ENCODE peak calls at places on chromosome 1, in nine cellular contexts. M is HEK293T, B is activated T-helper 1 cell treated with Interleukin-2 at 50 U/mL for 16 hours, I is HFF-Myc, D is upper lobe of right lung, R is A172, E is NCI-H2081, O is SW 1271, S is NCI-H524 treated with DMSO at 0.1 percent for 48 hours. L is an unnamed sample.

GRCh38 chr1:208834346-208835081 is 590.3 kb upstream of the PLXNA2 start:
- DNase-seq in M (no peak), B (no peak), I (no peak), D (no peak), R (no peak), E (peak), O (no peak), S (no peak), L (no peak)

GRCh38 chr1:205301842-205302588 is 19.5 kb downstream of the NUAK2 start:
- DNase-seq in M (no peak), B (no peak), I (no peak), D (no peak), R (peak), E (no peak), O (no peak), S (no peak), L (no peak)

GRCh38 chr1:248596615-248597014 is 885 bp downstream of the OR2T10 start:
- DNase-seq in M (no peak), B (no peak), I (no peak), D (no peak), R (peak), E (no peak), O (no peak), S (no peak), L (no peak)

GRCh38 chr1:228316589-228317387 is 89.8 kb downstream of the TRIM11 start:
- DNase-seq in M (no peak), B (no peak), I (no peak), D (peak), R (no peak), E (no peak), O (no peak), S (no peak), L (no peak)

GRCh38 chr1:6476483-6476882 is 10.5 kb upstream of the TNFRSF25 start:
- DNase-seq in M (no peak), B (no peak), I (no peak), D (no peak), R (no peak), E (no peak), O (no peak), S (no peak), L (no peak)

GRCh38 chr1:111302374-111302773 is 11.7 kb downstream of the CHIA start:
- DNase-seq in M (no peak), B (no peak), I (no peak), D (no peak), R (no peak), E (no peak), O (no peak), S (no peak), L (no peak)

GRCh38 chr1:81846630-81847029 is 45.9 kb downstream of the ADGRL2 start:
- DNase-seq in M (no peak), B (no peak), I (no peak), D (no peak), R (no peak), E (no peak), O (no peak), S (no peak), L (no peak)

GRCh38 chr1:63319069-63320023 is 3.0 kb upstream of the FOXD3 start:
- DNase-seq in M (no peak), B (no peak), I (no peak), D (no peak), R (no peak), E (no peak), O (no peak), S (no peak), L (no peak)

GRCh38 chr1:27831568-27832410 is 1.2 kb downstream of the PPP1R8 start:
- DNase-seq in M (no peak), B (no peak), I (no peak), D (no peak), R (no peak), E (no peak), O (no peak), S (no peak), L (no peak)

GRCh38 chr1:239418683-239419082 is 32.3 kb downstream of the CHRM3 start:
- DNase-seq in M (no peak), B (no peak), I (no peak), D (no peak), R (no peak), E (no peak), O (no peak), S (no peak), L (no peak)

GRCh38 chr1:156641761-156642264 is at the start of gene BCAN:
- DNase-seq in M (peak), B (no peak), I (no peak), D (no peak), R (no peak), E (no peak), O (no peak), S (no peak), L (peak)

L was measured in D721Med.